ENCODE peak calls at places on chromosome 7, in seven cellular contexts. W is HCT116, P is K562, C is H1, U is SK-N-SH, K is GM12878, T is endothelial cell of umbilical vein. D is an unnamed sample.

GRCh38 chr7:135100856-135101255 is 47.0 kb upstream of the TMEM140 start:
- DNase-seq in P (no peak), U (no peak), T (peak), K (no peak), C (no peak), W (no peak), D (no peak)

GRCh38 chr7:81684513-81685262 is 85.2 kb downstream of the HGF start:
- DNase-seq in P (no peak), U (peak), K (peak), T (peak), C (no peak), W (peak), D (peak)

GRCh38 chr7:115008465-115009114 is 86.7 kb downstream of the MDFIC start:
- DNase-seq in P (no peak), T (no peak), U (no peak), K (no peak), C (no peak), W (no peak), D (peak)

GRCh38 chr7:55476852-55477780 is 95.2 kb downstream of the VOPP1 start:
- DNase-seq in W (no peak), T (no peak), C (no peak), K (no peak), P (no peak), U (no peak), D (no peak)

GRCh38 chr7:27248911-27249723 is 6.5 kb downstream of the EVX1 start:
- DNase-seq in P (no peak), K (no peak), C (no peak), W (no peak), T (no peak), U (no peak), D (no peak)

GRCh38 chr7:96284240-96284639 is 37.7 kb downstream of the SLC25A13 start:
- DNase-seq in T (no peak), P (no peak), C (no peak), K (no peak), U (no peak), W (no peak), D (no peak)

GRCh38 chr7:35003679-35004278 is 33.5 kb downstream of the DPY19L1 start:
- DNase-seq in K (no peak), U (no peak), P (peak), T (peak), W (peak), C (no peak), D (no peak)

GRCh38 chr7:44156453-44157010 is 15.4 kb upstream of the MYL7 start:
- DNase-seq in T (no peak), U (no peak), P (no peak), W (no peak), C (no peak), K (no peak), D (no peak)

GRCh38 chr7:70553364-70553763 is 578.6 kb upstream of the GALNT17 start:
- DNase-seq in T (no peak), U (no peak), P (no peak), W (no peak), K (no peak), C (no peak), D (no peak)

GRCh38 chr7:130486114-130486962 is 5.5 kb upstream of the MEST start:
- DNase-seq in K (no peak), W (peak), T (peak), C (peak), U (peak), P (peak), D (no peak)

GRCh38 chr7:101235522-101235921 is 2.1 kb downstream of the CLDN15 start:
- DNase-seq in P (no peak), W (no peak), C (no peak), K (no peak), U (no peak), T (no peak), D (no peak)

GRCh38 chr7:116554436-116554835 is 29.6 kb downstream of the CAV1 start:
- DNase-seq in U (no peak), W (no peak), P (no peak), C (no peak), T (peak), K (no peak), D (no peak)

GRCh38 chr7:3068568-3068967 is 24.9 kb upstream of the CARD11 start:
- DNase-seq in T (no peak), P (no peak), C (no peak), U (no peak), K (peak), W (no peak), D (no peak)

GRCh38 chr7:2012981-2013380 is 219.8 kb downstream of the MAD1L1 start:
- DNase-seq in P (no peak), T (no peak), U (peak), C (no peak), K (no peak), W (no peak), D (no peak)

GRCh38 chr7:132771301-132771730 is 195.0 kb upstream of the PLXNA4 start:
- DNase-seq in P (no peak), U (no peak), C (no peak), K (no peak), W (no peak), T (no peak), D (no peak)

GRCh38 chr7:95684037-95684436 is 87.7 kb upstream of the PDK4 start:
- DNase-seq in K (no peak), P (peak), W (peak), C (no peak), T (peak), U (no peak), D (no peak)

GRCh38 chr7:40583653-40584424 is 449.0 kb downstream of the SUGCT start:
- DNase-seq in K (no peak), W (no peak), C (no peak), T (no peak), P (no peak), U (no peak), D (no peak)

GRCh38 chr7:7681191-7681935 is 37.0 kb downstream of the RPA3 start:
- DNase-seq in P (no peak), U (peak), K (peak), W (peak), T (peak), C (no peak), D (peak)

GRCh38 chr7:139046143-139046542 is 10.3 kb upstream of the ZC3HAV1L start:
- DNase-seq in K (no peak), P (no peak), T (no peak), C (no peak), W (no peak), U (no peak), D (no peak)

GRCh38 chr7:36286241-36286640 is 103.4 kb upstream of the ANLN start:
- DNase-seq in U (no peak), T (no peak), P (no peak), W (no peak), C (no peak), K (no peak), D (no peak)

GRCh38 chr7:24341677-24342076 is 57.7 kb downstream of the NPY start:
- DNase-seq in K (no peak), P (no peak), W (no peak), U (no peak), C (no peak), T (no peak), D (no peak)

GRCh38 chr7:108368466-108368865 is 87.8 kb downstream of the NRCAM start:
- DNase-seq in P (no peak), W (no peak), U (no peak), C (no peak), T (no peak), K (no peak), D (no peak)
- H3K4me3 ChIP-seq in P (no peak), W (no peak), U (no peak), C (no peak), T (no peak), K (no peak), D (no peak)

DNA sequence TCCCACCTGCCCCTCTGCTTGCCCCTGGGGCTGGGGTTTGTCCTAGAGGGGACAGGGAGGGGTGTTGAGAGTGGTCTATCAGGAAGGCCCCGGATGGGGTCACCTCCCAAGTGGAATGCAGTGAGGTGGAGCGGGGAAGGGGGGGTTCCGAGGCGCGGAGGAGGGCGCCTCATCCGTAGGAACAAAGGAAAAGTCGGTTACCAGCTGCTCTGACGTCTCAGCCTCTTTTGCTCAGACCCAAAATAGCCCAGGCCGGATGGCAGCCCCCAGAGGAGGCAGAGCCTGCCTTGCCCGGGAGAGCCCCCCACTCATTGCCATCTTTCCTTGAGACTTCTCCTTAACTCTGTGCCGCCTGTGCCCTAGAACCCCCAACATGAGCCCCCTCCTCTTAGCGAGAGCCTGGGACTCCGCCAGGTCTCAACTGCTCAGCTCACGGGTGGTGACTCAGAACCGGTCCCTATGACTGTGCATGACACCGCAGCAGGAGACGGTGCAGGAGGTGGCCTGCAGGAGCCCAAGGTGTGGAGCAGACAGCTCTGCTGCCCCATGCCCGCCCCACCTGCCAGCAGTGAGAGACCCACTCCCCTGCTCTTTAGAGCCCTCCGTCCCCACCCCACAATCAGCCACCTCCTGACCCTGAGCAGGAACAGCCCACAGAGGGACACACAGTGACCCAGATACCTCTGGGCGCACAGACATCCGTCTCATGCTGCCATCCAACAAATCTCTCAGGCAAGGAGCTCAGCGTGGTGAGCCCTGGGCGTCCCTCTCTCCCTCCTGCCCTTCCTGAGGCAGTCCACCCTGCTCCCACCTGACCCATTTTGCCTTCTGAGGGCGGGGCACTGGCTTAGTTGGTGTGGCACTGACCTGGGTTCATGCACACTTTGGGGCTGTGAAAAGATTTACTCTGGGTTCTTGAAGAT is 13.1 kb downstream of the STX1A start:
- DNase-seq in P (peak), W (peak), U (peak), K (no peak), T (no peak), C (no peak), D (no peak)
- H3K9ac ChIP-seq in P (no peak), W (peak), U (peak), K (no peak), T (no peak), C (no peak), D (no peak)

GRCh38 chr7:108145401-108145800 is 15.2 kb upstream of the LAMB4 start:
- DNase-seq in W (no peak), K (no peak), U (no peak), C (no peak), T (no peak), P (no peak), D (no peak)

GRCh38 chr7:108143658-108144420 is 13.7 kb upstream of the LAMB4 start:
- DNase-seq in T (no peak), W (no peak), P (no peak), K (no peak), U (no peak), C (no peak), D (no peak)

GRCh38 chr7:108147031-108147563 is 16.9 kb upstream of the LAMB4 start:
- DNase-seq in P (no peak), W (no peak), K (no peak), T (no peak), C (no peak), U (no peak), D (no peak)

GRCh38 chr7:108144931-108145330 is 14.8 kb upstream of the LAMB4 start:
- DNase-seq in K (no peak), P (no peak), T (no peak), C (no peak), U (no peak), W (no peak), D (no peak)

GRCh38 chr7:108146070-108146842 is 16.1 kb upstream of the LAMB4 start:
- DNase-seq in C (peak), W (peak), P (peak), K (peak), T (peak), U (peak), D (peak)
- TF ChIP-seq POLR2AphosphoS5 in C (no peak), W (no peak), P (no peak), K (no peak), T (no peak), U (no peak), D (no peak)

GRCh38 chr7:146116452-146117219 is at the start of gene CNTNAP2:
- DNase-seq in T (no peak), P (no peak), C (peak), K (no peak), U (peak), W (no peak), D (no peak)
- H3K4me3 ChIP-seq in T (peak), P (peak), C (peak), K (no peak), U (peak), W (no peak), D (peak)

DNA sequence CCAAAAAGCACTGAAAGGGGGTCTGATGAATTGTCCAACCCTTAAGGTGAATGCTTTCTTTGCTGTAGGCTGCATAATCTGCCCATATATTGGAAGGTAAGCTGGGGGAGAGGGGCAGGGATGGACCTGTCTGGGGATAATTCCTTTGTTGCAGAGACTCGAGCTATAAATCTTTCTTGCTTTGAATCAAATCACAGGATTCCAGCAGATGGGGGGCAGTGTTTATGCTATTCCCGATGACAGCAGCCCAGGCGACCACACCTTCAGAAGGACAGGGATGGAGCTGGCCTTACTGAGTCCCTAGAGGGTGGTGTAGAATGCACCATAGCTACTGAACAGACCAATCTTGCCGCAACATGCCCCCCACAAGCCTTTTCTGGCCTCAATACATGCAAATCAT is 2.5 kb downstream of the PODXL start:
- DNase-seq in P (no peak), U (no peak), T (no peak), C (no peak), W (no peak), K (no peak), D (no peak)
- H3K9ac ChIP-seq in P (no peak), U (peak), T (no peak), C (no peak), W (no peak), K (no peak), D (no peak)

DNA sequence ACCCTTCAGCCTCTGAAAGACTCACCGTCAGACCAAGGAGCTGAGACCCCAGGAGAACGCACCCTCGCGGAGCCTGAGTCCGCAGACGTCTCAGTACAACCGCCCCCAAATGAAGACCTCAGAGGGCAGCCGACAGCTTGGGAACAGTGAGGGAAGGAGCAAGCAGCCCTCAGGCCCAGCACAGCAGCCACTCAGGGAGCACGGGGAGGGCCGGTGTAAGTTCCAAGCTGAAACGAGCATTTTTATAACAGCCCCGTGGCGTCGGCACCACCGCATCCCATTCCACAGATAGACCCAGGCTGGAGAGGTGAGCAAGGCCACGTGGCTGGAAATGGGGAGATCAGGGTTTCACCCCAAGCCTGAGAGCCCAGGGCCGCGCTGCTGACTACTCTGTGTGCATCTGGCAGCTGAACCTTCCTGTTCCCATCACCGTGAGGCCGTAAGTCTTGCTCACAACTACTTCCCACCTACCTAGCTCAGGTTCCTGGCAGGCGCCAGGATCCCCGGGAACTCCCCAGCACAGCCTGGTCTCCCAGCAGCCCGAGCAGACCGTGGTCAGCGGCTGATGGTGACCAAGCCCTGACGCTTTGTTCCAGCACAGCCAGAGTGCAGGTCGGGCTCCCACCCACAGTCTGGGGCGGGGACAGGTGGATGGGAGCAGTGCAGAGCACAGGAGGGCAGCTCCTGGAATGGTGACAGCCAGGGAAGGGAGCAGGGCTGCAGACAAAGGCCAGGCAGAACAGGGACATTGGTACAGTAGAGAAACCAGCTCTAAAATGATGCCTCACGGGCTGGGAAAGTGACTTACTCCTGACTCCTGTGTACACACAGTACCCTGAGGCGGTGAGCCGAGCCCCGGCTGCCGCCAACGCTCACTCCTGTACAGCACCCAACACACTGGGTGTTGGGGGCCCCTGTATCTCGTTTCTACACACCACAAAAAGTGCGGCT is 6.1 kb upstream of the NOM1 start:
- DNase-seq in U (no peak), T (no peak), C (no peak), P (peak), K (no peak), W (no peak), D (no peak)
- TF ChIP-seq POLR2AphosphoS5 in U (no peak), T (no peak), C (no peak), P (no peak), K (no peak), W (no peak), D (no peak)

D was measured in SK-N-MC.